ENCODE peak calls at places on chromosomes 11 and 22, in four cellular contexts. I, Q, O and T are unnamed samples.

GRCh38 chr22:32558681-32559355 is 84.2 kb downstream of the FBXO7 start:
- ATAC-seq in I (peak; percentile 52), Q (peak; percentile 51), O (peak; percentile 38), T (peak; percentile 95)

GRCh38 chr11:128507936-128508335 is 79.4 kb downstream of the ETS1 start:
- ATAC-seq in Q (no peak), O (no peak), I (no peak), T (no peak)

GRCh38 chr22:34414467-34415440 is 494.5 kb upstream of the LARGE1 start:
- ATAC-seq in Q (peak; percentile 19), O (peak; percentile 82), I (no peak), T (no peak)

GRCh38 chr11:18313985-18314763 is 7.8 kb downstream of the HPS5 start:
- ATAC-seq in O (no peak), I (no peak), Q (no peak), T (no peak)

GRCh38 chr11:9176550-9176949 is 85.2 kb upstream of the SCUBE2 start:
- ATAC-seq in I (no peak), Q (no peak), O (no peak), T (no peak)

GRCh38 chr22:29195118-29195963 is 10.4 kb upstream of the EMID1 start:
- ATAC-seq in O (no peak), Q (no peak), I (peak; percentile 22), T (no peak)

GRCh38 chr11:66970808-66971442 is 4.2 kb upstream of the C11orf86 start:
- ATAC-seq in Q (peak; percentile 90), I (peak; percentile 68), O (peak; percentile 80), T (peak; percentile 87)

GRCh38 chr11:96332236-96332761 is 10.7 kb downstream of the MAML2 start:
- ATAC-seq in Q (no peak), I (peak; percentile 29), O (peak; percentile 26), T (no peak)

GRCh38 chr11:78802058-78802633 is 227.5 kb upstream of the NARS2 start:
- ATAC-seq in Q (peak; percentile 32), O (peak; percentile 70), I (peak; percentile 23), T (no peak)

GRCh38 chr11:109971184-109971523 is 122.0 kb upstream of the ZC3H12C start:
- ATAC-seq in Q (no peak), I (peak; percentile 67), O (no peak), T (no peak)

GRCh38 chr11:235998-236773 is at the start of gene SIRT3:
- ATAC-seq in O (peak; percentile 93), I (peak; percentile 94), Q (peak; percentile 92), T (peak; percentile 93)

GRCh38 chr22:22877523-22878210 is 9.9 kb upstream of the IGLL5 start:
- ATAC-seq in O (peak; percentile 61), Q (no peak), I (no peak), T (no peak)

GRCh38 chr11:123439616-123440015 is 9.5 kb downstream of the GRAMD1B start:
- ATAC-seq in I (no peak), Q (no peak), O (no peak), T (no peak)

GRCh38 chr11:120260616-120261015 is 20.7 kb downstream of the POU2F3 start:
- ATAC-seq in Q (no peak), I (no peak), O (no peak), T (no peak)

GRCh38 chr22:28435271-28435825 is 244.3 kb downstream of the TTC28 start:
- ATAC-seq in O (peak; percentile 96), Q (no peak), I (peak; percentile 74), T (no peak)

GRCh38 chr11:74929431-74930363 is 19.2 kb downstream of the XRRA1 start:
- ATAC-seq in Q (no peak), I (peak; percentile 89), O (peak; percentile 93), T (peak; percentile 79)
- H3K36me3 ChIP-seq in Q (peaks cover 26% of the 10 kb centered on the region), I (peaks cover 7% of the 10 kb centered on the region), O (no peaks in the 10 kb centered on the region), T (peaks cover 75% of the 10 kb centered on the region)

GRCh38 chr11:68215524-68216170 is 2.6 kb upstream of the KMT5B start:
- ATAC-seq in I (no peak), Q (no peak), O (no peak), T (no peak)
- H3K27ac ChIP-seq in I (peak overlapping the region; percentile 85), Q (no peak overlapping the region), O (no peak overlapping the region), T (no peak overlapping the region)

GRCh38 chr22:37542959-37543358 is 17.3 kb upstream of the CDC42EP1 start:
- ATAC-seq in O (no peak), I (no peak), Q (no peak), T (no peak)

GRCh38 chr22:37544955-37545702 is 15.2 kb upstream of the CDC42EP1 start:
- ATAC-seq in O (peak; percentile 70), Q (peak; percentile 41), I (peak; percentile 72), T (peak; percentile 18)

GRCh38 chr22:37546436-37547248 is 13.6 kb upstream of the CDC42EP1 start:
- ATAC-seq in I (peak; percentile 77), O (peak; percentile 72), Q (no peak), T (peak; percentile 60)

GRCh38 chr22:37547249-37547741 is 13.0 kb upstream of the CDC42EP1 start:
- ATAC-seq in Q (no peak), I (no peak), O (no peak), T (no peak)

DNA sequence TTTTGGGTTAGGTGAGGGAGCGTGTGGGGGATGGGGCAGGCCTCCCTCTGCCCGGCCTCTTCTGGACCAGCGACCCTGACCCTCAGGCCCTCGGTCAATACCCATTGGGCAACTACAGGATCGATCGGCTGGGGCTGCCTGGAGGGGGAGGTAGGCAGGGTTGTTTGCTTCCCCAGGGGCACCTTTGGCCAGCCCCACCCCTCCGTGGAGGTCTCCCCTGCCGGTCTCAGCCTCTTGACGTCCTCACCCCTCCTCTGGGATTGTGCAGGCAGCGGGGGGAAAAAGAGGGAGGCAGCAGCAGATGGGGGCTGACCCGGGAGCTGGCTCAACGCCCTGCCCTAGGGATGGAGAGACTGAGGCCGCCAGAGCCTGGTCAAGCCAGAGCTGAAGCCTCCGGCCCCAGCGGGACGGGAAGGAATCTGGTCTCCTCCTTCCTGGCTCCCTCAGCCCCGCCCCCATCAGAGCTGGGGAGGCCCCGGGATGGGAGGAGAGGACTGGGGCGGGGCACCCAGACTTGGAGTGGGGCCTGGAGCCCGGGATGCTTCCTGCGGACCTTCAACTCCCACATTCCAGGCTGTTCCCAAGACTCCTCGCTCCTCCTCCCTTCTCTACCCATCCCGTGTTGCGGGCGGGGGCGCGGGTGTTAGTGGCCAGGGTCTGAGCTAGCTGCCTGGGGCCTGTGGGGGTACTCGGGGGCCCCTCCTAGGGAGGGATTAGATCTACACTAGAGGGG is 14.4 kb upstream of the CDC42EP1 start:
- ATAC-seq in Q (peak; percentile 81), O (peak; percentile 40), I (peak; percentile 94), T (peak; percentile 92)
- H3K4me3 ChIP-seq in Q (no peak overlapping the region), O (no peak overlapping the region), I (peak overlapping the region; percentile 40), T (no peak overlapping the region)

DNA sequence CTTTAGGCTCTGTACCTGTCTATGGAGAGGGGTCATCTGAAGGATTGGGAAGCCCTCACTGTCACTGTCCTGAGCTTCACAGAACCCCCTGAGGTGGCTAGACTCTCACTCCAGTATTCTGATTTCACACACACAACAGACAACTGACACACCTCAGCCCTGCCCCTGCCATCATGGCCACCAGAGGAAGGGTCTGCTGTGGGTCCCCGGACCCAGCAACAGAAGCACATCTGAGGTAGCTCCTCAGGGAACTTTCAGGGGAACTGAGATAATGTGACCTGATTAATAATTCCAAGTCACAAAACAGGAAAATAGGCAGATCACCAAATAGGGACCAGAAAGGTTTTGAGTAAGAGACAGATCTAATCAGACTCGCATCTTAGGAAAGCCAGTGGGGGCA is 7.5 kb upstream of the C22orf39 start:
- ATAC-seq in Q (no peak), I (no peak), O (no peak), T (no peak)
- H3K36me3 ChIP-seq in Q (peaks cover 22% of the 10 kb centered on the region), I (peaks cover 57% of the 10 kb centered on the region), O (peaks cover 28% of the 10 kb centered on the region), T (no peaks in the 10 kb centered on the region)

GRCh38 chr11:121513807-121514206 is 61.0 kb upstream of the SORL1-AS1 start:
- ATAC-seq in Q (no peak), O (no peak), I (no peak), T (no peak)

GRCh38 chr11:121514401-121514981 is 61.7 kb upstream of the SORL1-AS1 start:
- ATAC-seq in Q (no peak), O (no peak), I (no peak), T (no peak)

GRCh38 chr11:121512468-121513465 is 60.0 kb upstream of the SORL1-AS1 start:
- ATAC-seq in I (no peak), O (no peak), Q (no peak), T (no peak)

GRCh38 chr11:121517996-121518395 is 65.2 kb upstream of the SORL1-AS1 start:
- ATAC-seq in Q (no peak), O (no peak), I (no peak), T (no peak)

GRCh38 chr11:121514998-121515671 is 62.4 kb upstream of the SORL1-AS1 start:
- ATAC-seq in O (no peak), I (no peak), Q (no peak), T (no peak)
- H3K27ac ChIP-seq in O (no peak overlapping the region), I (no peak overlapping the region), Q (no peak overlapping the region), T (no peak overlapping the region)

GRCh38 chr11:57434640-57435546 is 8.0 kb upstream of the SLC43A3 start:
- ATAC-seq in O (peak; percentile 63), I (no peak), Q (peak; percentile 67), T (peak; percentile 96)

GRCh38 chr11:57429946-57430345 is 3.0 kb upstream of the SLC43A3 start:
- ATAC-seq in I (no peak), Q (no peak), O (no peak), T (no peak)

GRCh38 chr11:57432017-57432590 is 5.2 kb upstream of the SLC43A3 start:
- ATAC-seq in O (no peak), I (no peak), Q (no peak), T (no peak)

GRCh38 chr11:57430946-57431345 is 4.0 kb upstream of the SLC43A3 start:
- ATAC-seq in I (no peak), O (no peak), Q (no peak), T (no peak)

GRCh38 chr11:57432714-57433163 is 5.8 kb upstream of the SLC43A3 start:
- ATAC-seq in O (no peak), Q (peak; percentile 58), I (no peak), T (no peak)
- H3K4me3 ChIP-seq in O (no peak overlapping the region), Q (no peak overlapping the region), I (no peak overlapping the region), T (no peak overlapping the region)

GRCh38 chr22:20727118-20728015 is 46.5 kb upstream of the SERPIND1 start:
- ATAC-seq in I (no peak), O (no peak), Q (no peak), T (no peak)
- H3K36me3 ChIP-seq in I (peaks cover 40% of the 10 kb centered on the region), O (peaks cover 7% of the 10 kb centered on the region), Q (peaks cover 14% of the 10 kb centered on the region), T (no peaks in the 10 kb centered on the region)

GRCh38 chr11:71267807-71268421 is 15.5 kb upstream of the SHANK2 start:
- ATAC-seq in I (no peak), Q (no peak), O (no peak), T (no peak)

GRCh38 chr11:71269603-71270511 is 17.5 kb upstream of the SHANK2 start:
- ATAC-seq in I (no peak), Q (no peak), O (no peak), T (no peak)

GRCh38 chr11:71268706-71269321 is 16.4 kb upstream of the SHANK2 start:
- ATAC-seq in O (peak; percentile 42), I (no peak), Q (no peak), T (no peak)

GRCh38 chr11:71266114-71266833 is 13.9 kb upstream of the SHANK2 start:
- ATAC-seq in O (peak; percentile 59), Q (no peak), I (no peak), T (no peak)

DNA sequence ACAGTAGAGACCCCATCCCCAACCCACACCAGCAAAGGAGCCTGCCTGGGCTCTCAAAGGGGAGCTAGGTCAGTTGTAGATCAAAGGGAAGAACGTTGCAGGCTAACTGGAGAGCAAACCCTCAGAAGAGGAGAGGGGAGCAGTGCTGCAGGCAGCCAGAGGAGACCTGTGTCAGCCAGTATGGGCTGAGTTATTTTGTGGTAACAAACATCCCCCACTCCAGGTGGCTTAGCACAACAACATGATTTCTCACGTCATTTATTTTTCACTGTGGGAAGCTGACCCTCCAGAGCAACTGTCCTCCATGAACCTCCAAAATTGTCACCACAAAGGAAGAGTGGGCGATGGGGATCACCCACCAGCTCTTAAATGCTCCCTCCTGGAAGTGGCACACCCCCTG is 19.8 kb upstream of the SHANK2 start:
- ATAC-seq in Q (no peak), O (no peak), I (no peak), T (no peak)
- H3K27ac ChIP-seq in Q (no peak overlapping the region), O (no peak overlapping the region), I (no peak overlapping the region), T (no peak overlapping the region)

GRCh38 chr11:61793829-61794204 is 1.1 kb downstream of the FEN1 start:
- ATAC-seq in O (no peak), I (no peak), Q (no peak), T (no peak)
- H3K4me3 ChIP-seq in O (no peak overlapping the region), I (peak overlapping the region; percentile 79), Q (no peak overlapping the region), T (peak overlapping the region; percentile 84)